ENCODE peak calls at places on chromosomes 12 and 14, in four cellular contexts. K is IMR-90, Q is GM12878, T is K562. C is an unnamed sample.

GRCh38 chr12:31578632-31579031 is 12.3 kb downstream of the DENND5B start:
- DNase-seq in T (no peak), K (peak; percentile 49), Q (no peak), C (no peak)

GRCh38 chr12:70364695-70365397 is 1.2 kb upstream of the KCNMB4 start:
- DNase-seq in K (no peak), Q (no peak), T (no peak), C (no peak)

GRCh38 chr12:57732270-57732669 is 6.3 kb downstream of the AGAP2 start:
- DNase-seq in Q (no peak), T (no peak), K (no peak), C (no peak)

GRCh38 chr12:22459872-22460490 is 84.4 kb downstream of the C2CD5 start:
- DNase-seq in Q (no peak), K (peak; percentile 54), T (peak; percentile 8), C (no peak)

GRCh38 chr14:53640695-53641094 is 315.9 kb downstream of the BMP4 start:
- DNase-seq in K (peak; percentile 75), T (no peak), Q (no peak), C (no peak)

GRCh38 chr12:18998343-18999270 is 130.9 kb upstream of the PLEKHA5 start:
- DNase-seq in K (peak; percentile 89), T (no peak), Q (no peak), C (no peak)

GRCh38 chr14:76261371-76261811 is 109.7 kb downstream of the GPATCH2L start:
- DNase-seq in T (no peak), K (peak; percentile 44), Q (no peak), C (no peak)

GRCh38 chr12:116534341-116535121 is 24.6 kb upstream of the MAP1LC3B2 start:
- DNase-seq in Q (no peak), T (no peak), K (peak; percentile 34), C (no peak)

GRCh38 chr14:65137648-65138317 is 35.5 kb upstream of the MAX start:
- DNase-seq in K (peak; percentile 6), T (no peak), Q (no peak), C (no peak)

GRCh38 chr12:30990316-30990715 is 63.8 kb downstream of the TSPAN11 start:
- DNase-seq in T (no peak), K (no peak), Q (no peak), C (no peak)

GRCh38 chr14:53619625-53620324 is 336.9 kb downstream of the BMP4 start:
- DNase-seq in K (peak; percentile 64), Q (no peak), T (no peak), C (no peak)

GRCh38 chr14:96417254-96417653 is 25.3 kb downstream of the AK7 start:
- DNase-seq in T (no peak), K (no peak), Q (no peak), C (no peak)

GRCh38 chr12:109575683-109576082 is 2.1 kb downstream of the MVK start:
- DNase-seq in Q (no peak), T (no peak), K (no peak), C (no peak)

GRCh38 chr12:26845984-26846383 is 13.0 kb upstream of the ITPR2 start:
- DNase-seq in T (peak; percentile 66), K (peak; percentile 97), Q (no peak), C (no peak)

GRCh38 chr14:48398675-48399282 is 723.4 kb upstream of the MDGA2 start:
- DNase-seq in T (peak; percentile 5), Q (no peak), K (peak; percentile 47), C (no peak)

GRCh38 chr12:52949413-52950331 is 754 bp downstream of the KRT18 start:
- DNase-seq in T (peak; percentile 88), K (peak; percentile 95), Q (no peak), C (peak; percentile 62)

GRCh38 chr12:8644345-8645248 is 18.0 kb downstream of the MFAP5 start:
- DNase-seq in Q (peak; percentile 90), K (no peak), T (no peak), C (no peak)

GRCh38 chr12:75997658-75998057 is 33.9 kb downstream of the PHLDA1 start:
- DNase-seq in K (no peak), T (no peak), Q (no peak), C (no peak)

GRCh38 chr12:43332977-43333649 is 218.9 kb downstream of the ADAMTS20 start:
- DNase-seq in Q (no peak), K (peak; percentile 83), T (no peak), C (no peak)

GRCh38 chr14:76080009-76080408 is 71.7 kb upstream of the GPATCH2L start:
- DNase-seq in Q (no peak), K (no peak), T (no peak), C (no peak)

GRCh38 chr14:94470311-94470710 is 5.7 kb downstream of the SERPINA9 start:
- DNase-seq in Q (no peak), K (no peak), T (no peak), C (no peak)

GRCh38 chr12:69252033-69252432 is 12.7 kb downstream of the CPSF6 start:
- DNase-seq in T (no peak), K (no peak), Q (no peak), C (no peak)

GRCh38 chr14:55382483-55382882 is 29.1 kb downstream of the ATG14 start:
- DNase-seq in Q (no peak), T (no peak), K (peak; percentile 49), C (no peak)

GRCh38 chr14:100692859-100693558 is 33.7 kb upstream of the DLK1 start:
- DNase-seq in Q (no peak), K (peak; percentile 94), T (no peak), C (no peak)

GRCh38 chr12:1050059-1050707 is 59.2 kb downstream of the ERC1 start:
- DNase-seq in T (no peak), K (no peak), Q (no peak), C (no peak)

DNA sequence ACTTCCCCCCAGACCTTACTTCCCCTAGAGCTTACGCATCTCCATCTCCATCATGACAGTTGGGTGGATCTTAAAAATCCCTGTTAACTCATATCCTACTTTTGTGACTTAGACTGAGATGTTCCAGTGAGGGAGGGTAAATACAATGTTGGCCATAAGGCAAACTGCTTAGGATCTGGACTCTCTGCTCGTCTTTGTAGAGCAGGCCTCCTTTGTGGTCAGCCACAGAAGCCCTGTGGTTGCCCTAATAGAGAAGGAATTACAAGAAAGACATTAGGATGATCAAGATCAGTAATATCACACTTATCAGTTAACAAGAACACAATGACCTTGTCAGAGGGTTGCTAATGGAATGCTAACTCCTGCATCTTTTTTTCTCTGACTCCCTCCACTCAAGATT is 52.0 kb downstream of the TMEM132C start:
- DNase-seq in Q (no peak), T (no peak), K (no peak), C (no peak)
- TF ChIP-seq CHD1 in Q (no peak), T (no peak), K (no peak), C (no peak)

GRCh38 chr12:117853600-117853999 is 115.2 kb downstream of the KSR2 start:
- DNase-seq in K (no peak), T (no peak), Q (no peak), C (no peak)

GRCh38 chr12:117847371-117847770 is 121.4 kb downstream of the KSR2 start:
- DNase-seq in K (no peak), T (no peak), Q (no peak), C (no peak)

GRCh38 chr12:117845271-117845904 is 123.4 kb downstream of the KSR2 start:
- DNase-seq in K (no peak), Q (no peak), T (no peak), C (no peak)

GRCh38 chr12:117854339-117855012 is 114.3 kb downstream of the KSR2 start:
- DNase-seq in Q (no peak), K (peak; percentile 23), T (peak; percentile 63), C (peak; percentile 91)

DNA sequence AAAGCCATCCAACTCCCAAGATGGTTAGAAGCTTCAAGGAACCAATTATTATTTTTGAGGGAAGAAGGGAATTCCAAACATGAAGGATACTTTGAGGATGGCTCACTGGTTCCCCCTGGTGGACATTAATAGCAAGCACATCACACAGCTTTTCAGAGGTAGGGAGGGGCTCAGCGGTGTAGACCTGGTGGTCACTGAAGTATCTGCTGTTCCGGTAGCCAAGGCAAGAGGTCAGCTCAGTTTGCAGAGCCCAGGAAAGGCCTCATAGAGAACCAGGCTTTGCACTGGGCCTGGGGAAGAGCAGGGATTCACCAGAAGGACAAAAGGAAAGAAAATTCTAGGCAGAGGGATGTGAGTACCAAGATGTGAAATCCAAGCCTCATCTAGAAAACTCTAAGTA is 118.7 kb downstream of the KSR2 start:
- DNase-seq in T (peak; percentile 64), Q (no peak), K (peak; percentile 28), C (peak; percentile 57)
- TF ChIP-seq CHD1 in T (no peak), Q (no peak), K (no peak), C (no peak)

DNA sequence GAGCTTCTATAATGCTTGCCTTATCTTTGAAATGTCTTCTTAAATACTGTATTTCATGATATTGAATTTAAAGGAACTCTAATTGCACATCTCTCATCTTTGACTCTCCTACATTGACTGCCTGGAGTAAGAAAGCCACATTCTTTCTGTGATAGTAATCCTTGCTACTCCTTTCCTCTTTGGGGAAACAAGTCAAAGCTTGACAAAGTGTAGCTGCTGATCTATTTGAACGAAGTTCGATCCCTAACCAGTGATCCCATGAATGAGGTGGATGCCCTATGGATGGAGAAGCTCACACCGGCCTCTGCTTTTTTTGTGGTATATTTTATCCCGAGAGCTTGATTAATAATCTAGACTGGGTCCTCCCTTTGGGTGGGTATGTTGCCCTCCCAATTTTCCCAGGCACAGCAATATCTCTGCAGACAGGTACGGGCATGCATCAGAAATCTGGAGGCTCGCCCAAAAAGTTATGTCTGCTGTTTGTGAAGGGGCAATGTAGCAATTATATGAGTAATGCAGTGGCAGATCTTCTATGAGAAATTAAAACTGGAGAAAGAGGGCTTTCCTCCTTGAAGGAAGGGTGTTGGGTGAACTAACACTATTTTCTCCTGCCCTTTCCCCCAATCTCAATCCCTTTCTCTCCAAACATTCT is 163.0 kb upstream of the FRMD6 start:
- DNase-seq in T (no peak), Q (no peak), K (peak; percentile 31), C (no peak)
- TF ChIP-seq CHD1 in T (no peak), Q (no peak), K (no peak), C (no peak)

GRCh38 chr12:113145720-113146551 is 3.6 kb upstream of the CFAP73 start:
- DNase-seq in T (no peak), Q (no peak), K (no peak), C (no peak)
- TF ChIP-seq CHD1 in T (no peak), Q (no peak), K (no peak), C (no peak)

C was measured in H1.